ENCODE peak calls at places on chromosomes 3 and 15, in nine cellular contexts. Z, H, N, S, V, U, Q, Y and W are unnamed samples.

GRCh38 chr3:60056394-60056793 is 1006.6 kb upstream of the CFAP20DC start:
- DNase-seq in Z (no peak), H (no peak), N (no peak), S (no peak), V (no peak), U (no peak), Q (no peak), Y (no peak), W (no peak)

GRCh38 chr3:152446495-152446894 is 177.8 kb downstream of the MBNL1 start:
- DNase-seq in Z (no peak), H (no peak), N (no peak), S (no peak), V (no peak), U (no peak), Q (no peak), Y (no peak), W (no peak)

GRCh38 chr15:29677871-29678431 is 144.3 kb downstream of the TJP1 start:
- DNase-seq in Z (no peak), H (no peak), N (peak), S (no peak), V (no peak), U (no peak), Q (no peak), Y (no peak), W (no peak)

GRCh38 chr15:76286231-76286879 is 24.9 kb downstream of the ETFA start:
- DNase-seq in Z (peak), H (no peak), N (no peak), S (no peak), V (no peak), U (no peak), Q (no peak), Y (no peak), W (no peak)

GRCh38 chr3:43584043-43584826 is 37.6 kb downstream of the ANO10 start:
- DNase-seq in Z (no peak), H (no peak), N (no peak), S (no peak), V (no peak), U (peak), Q (no peak), Y (no peak), W (no peak)

GRCh38 chr3:124281453-124282316 is 289.8 kb upstream of the ROPN1 start:
- DNase-seq in Z (peak), H (peak), N (no peak), S (no peak), V (no peak), U (no peak), Q (no peak), Y (no peak), W (no peak)

GRCh38 chr15:75350601-75351331 is 3.9 kb downstream of the NEIL1 start:
- DNase-seq in Z (no peak), H (no peak), N (no peak), S (no peak), V (no peak), U (no peak), Q (no peak), Y (no peak), W (no peak)

GRCh38 chr15:93617443-93617842 is 528.4 kb upstream of the RGMA start:
- DNase-seq in Z (no peak), H (no peak), N (peak), S (no peak), V (no peak), U (no peak), Q (no peak), Y (no peak), W (no peak)

GRCh38 chr15:68389041-68389930 is 42.7 kb downstream of the ITGA11 start:
- DNase-seq in Z (no peak), H (peak), N (peak), S (no peak), V (peak), U (no peak), Q (no peak), Y (no peak), W (no peak)

GRCh38 chr15:76209948-76210347 is 101.3 kb downstream of the ETFA start:
- DNase-seq in Z (no peak), H (no peak), N (no peak), S (no peak), V (no peak), U (no peak), Q (no peak), Y (no peak), W (no peak)

GRCh38 chr15:69014454-69014853 is at the start of gene NOX5:
- DNase-seq in Z (no peak), H (no peak), N (no peak), S (no peak), V (no peak), U (no peak), Q (no peak), Y (no peak), W (no peak)

GRCh38 chr15:47803767-47804166 is 86.5 kb downstream of the SEMA6D start:
- DNase-seq in Z (no peak), H (no peak), N (no peak), S (no peak), V (no peak), U (no peak), Q (no peak), Y (no peak), W (no peak)

GRCh38 chr3:49668861-49669260 is 5.3 kb upstream of the APEH start:
- DNase-seq in Z (no peak), H (no peak), N (no peak), S (no peak), V (no peak), U (no peak), Q (no peak), Y (no peak), W (no peak)

GRCh38 chr15:59794229-59794886 is 105.2 kb upstream of the BNIP2 start:
- DNase-seq in Z (no peak), H (no peak), N (no peak), S (no peak), V (no peak), U (no peak), Q (no peak), Y (no peak), W (no peak)

GRCh38 chr3:163368168-163368567 is 1710.1 kb downstream of the SI start:
- DNase-seq in Z (no peak), H (no peak), N (no peak), S (no peak), V (no peak), U (no peak), Q (no peak), Y (no peak), W (no peak)

DNA sequence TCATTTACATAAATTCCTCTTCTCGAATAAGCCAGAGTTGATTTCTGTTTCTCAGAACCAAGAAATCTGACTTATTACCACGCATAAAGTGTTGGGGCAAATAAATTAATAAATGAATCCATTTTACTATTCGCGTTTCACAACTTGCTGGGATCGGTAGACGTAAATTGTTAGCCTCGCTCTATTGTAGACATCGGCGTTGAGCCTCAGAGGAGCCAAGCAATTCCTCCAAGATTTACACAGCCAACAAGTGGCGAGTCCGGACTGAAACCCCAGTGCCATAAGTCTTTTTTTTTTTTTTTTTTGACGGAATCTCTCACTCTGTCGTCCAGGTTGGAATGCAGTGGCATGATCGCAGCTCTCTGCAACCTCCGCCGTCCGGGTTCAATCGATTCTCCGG is 8.9 kb downstream of the KLHL6 start:
- DNase-seq in Z (no peak), H (no peak), N (no peak), S (no peak), V (no peak), U (no peak), Q (no peak), Y (no peak), W (no peak)
- H3K27ac ChIP-seq in Z (peak), H (no peak), N (no peak), S (no peak), V (no peak), U (no peak), Q (no peak), Y (no peak), W (no peak)

DNA sequence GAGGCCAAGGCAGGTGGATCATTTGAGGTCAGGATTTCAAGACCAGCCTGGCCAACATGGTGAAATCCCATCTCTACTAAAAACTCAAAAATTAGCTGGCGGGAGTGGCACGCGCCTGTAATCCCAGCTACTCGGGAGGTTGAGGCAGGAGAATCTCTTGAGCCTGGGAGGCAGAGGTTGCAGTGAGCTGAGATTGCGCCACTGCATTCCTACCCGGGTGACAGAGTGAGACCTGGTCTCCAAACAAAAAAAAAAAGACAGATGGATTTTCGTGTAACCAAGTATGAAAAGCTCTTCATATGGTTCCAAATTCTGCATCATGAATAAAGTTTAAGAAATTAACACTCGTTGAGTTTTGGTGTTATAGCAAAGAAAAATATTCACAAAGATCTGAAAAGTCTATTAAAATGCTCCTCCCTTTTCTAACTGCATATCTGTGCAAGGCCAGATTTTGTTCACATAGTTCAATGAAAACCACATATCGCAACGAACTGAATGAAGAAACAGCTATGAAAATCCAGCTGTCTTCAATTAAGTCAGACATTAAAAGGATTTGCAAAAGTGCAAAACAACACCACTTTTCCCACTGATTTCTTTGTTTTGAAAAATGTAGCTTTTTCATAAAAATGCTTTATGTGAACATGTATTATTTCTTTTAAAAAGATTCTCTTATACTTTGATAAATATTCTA is 23.8 kb upstream of the FBLN2 start:
- DNase-seq in Z (no peak), H (no peak), N (no peak), S (no peak), V (no peak), U (no peak), Q (peak), Y (no peak), W (no peak)
- TF ChIP-seq CTCF in Z (no peak), H (no peak), N (no peak), S (no peak), V (no peak), U (no peak), Q (no peak), Y (no peak), W (no peak)

DNA sequence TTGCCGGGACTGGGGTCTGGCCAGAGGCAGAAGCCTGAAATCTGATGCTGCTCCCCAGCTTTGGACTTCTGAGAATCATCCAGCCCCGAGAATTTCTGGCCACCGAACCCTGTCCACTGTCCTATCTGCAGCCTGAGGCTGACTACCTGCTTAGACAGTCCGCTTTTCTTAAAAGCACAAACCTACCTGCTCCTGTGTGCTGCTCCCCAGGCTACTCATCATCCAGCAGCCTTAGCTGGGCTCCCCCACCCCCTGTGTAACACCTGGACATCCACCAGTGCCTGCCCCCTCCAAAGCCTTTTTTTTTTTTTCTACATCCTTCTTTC is 101.4 kb upstream of the LIPC start:
- DNase-seq in Z (no peak), H (no peak), N (no peak), S (no peak), V (no peak), U (no peak), Q (no peak), Y (peak), W (no peak)
- H3K27ac ChIP-seq in Z (no peak), H (peak), N (no peak), S (peak), V (peak), U (peak), Q (peak), Y (no peak), W (no peak)

GRCh38 chr15:48965972-48966371 is 2.3 kb upstream of the SHC4 start:
- DNase-seq in Z (peak), H (no peak), N (no peak), S (no peak), V (no peak), U (no peak), Q (no peak), Y (no peak), W (peak)
- TF ChIP-seq CTCF in Z (no peak), H (peak), N (peak), S (no peak), V (no peak), U (peak), Q (no peak), Y (no peak), W (no peak)

GRCh38 chr15:56794150-56794922 is 61.0 kb upstream of the ZNF280D start:
- DNase-seq in Z (no peak), H (no peak), N (no peak), S (no peak), V (no peak), U (no peak), Q (no peak), Y (no peak), W (no peak)
- H3K27ac ChIP-seq in Z (no peak), H (no peak), N (no peak), S (no peak), V (no peak), U (no peak), Q (peak), Y (no peak), W (peak)

GRCh38 chr3:31531992-31532586 is 636 bp upstream of the STT3B start:
- DNase-seq in Z (peak), H (peak), N (peak), S (peak), V (peak), U (peak), Q (peak), Y (peak), W (peak)
- TF ChIP-seq CTCF in Z (no peak), H (no peak), N (no peak), S (no peak), V (no peak), U (no peak), Q (no peak), Y (peak), W (no peak)

GRCh38 chr3:73621388-73621787 is 3.4 kb downstream of the PDZRN3 start:
- DNase-seq in Z (no peak), H (no peak), N (no peak), S (no peak), V (no peak), U (no peak), Q (peak), Y (no peak), W (no peak)
- H3K27ac ChIP-seq in Z (no peak), H (no peak), N (no peak), S (peak), V (peak), U (peak), Q (peak), Y (peak), W (peak)